ENCODE peak calls at places on chromosomes 6 and 20, in six cellular contexts. One of them, this sample, is unnamed.

GRCh38 chr20:51586005-51586440 is 43.5 kb upstream of the NFATC2 start:
- DNase-seq in amniotic stem cell: peak; percentile 55
- DNase-seq in choroid plexus epithelial cell: peak; percentile 74
- DNase-seq in foreskin fibroblast: peak; percentile 81
- DNase-seq in GDM1: no peak
- DNase-seq in stimulated activated CD4-positive, alpha-beta T cell treated with anti-CD3 and anti-CD28 coated beads, TNF-alpha, amount 100 ng/mL, for 4 hours: no peak
- DNase-seq in this sample: no peak

GRCh38 chr6:110181131-110182027 is 1.2 kb downstream of the CDC40 start:
- DNase-seq in GDM1: peak; percentile 28
- DNase-seq in foreskin fibroblast: peak; percentile 6
- DNase-seq in choroid plexus epithelial cell: peak; percentile 16
- DNase-seq in stimulated activated CD4-positive, alpha-beta T cell treated with anti-CD3 and anti-CD28 coated beads, TNF-alpha, amount 100 ng/mL, for 4 hours: no peak
- DNase-seq in amniotic stem cell: no peak
- DNase-seq in this sample: no peak

GRCh38 chr6:30158475-30159025 is 2.5 kb downstream of the TRIM10 start:
- DNase-seq in choroid plexus epithelial cell: no peak
- DNase-seq in stimulated activated CD4-positive, alpha-beta T cell treated with anti-CD3 and anti-CD28 coated beads, TNF-alpha, amount 100 ng/mL, for 4 hours: no peak
- DNase-seq in amniotic stem cell: no peak
- DNase-seq in GDM1: no peak
- DNase-seq in foreskin fibroblast: no peak
- DNase-seq in this sample: no peak

GRCh38 chr6:74410630-74411029 is 714.6 kb downstream of the CD109 start:
- DNase-seq in stimulated activated CD4-positive, alpha-beta T cell treated with anti-CD3 and anti-CD28 coated beads, TNF-alpha, amount 100 ng/mL, for 4 hours: no peak
- DNase-seq in amniotic stem cell: no peak
- DNase-seq in choroid plexus epithelial cell: peak; percentile 24
- DNase-seq in foreskin fibroblast: no peak
- DNase-seq in GDM1: no peak
- DNase-seq in this sample: no peak

GRCh38 chr6:131998255-131998982 is 47.2 kb upstream of the CCN2 start:
- DNase-seq in stimulated activated CD4-positive, alpha-beta T cell treated with anti-CD3 and anti-CD28 coated beads, TNF-alpha, amount 100 ng/mL, for 4 hours: no peak
- DNase-seq in GDM1: no peak
- DNase-seq in choroid plexus epithelial cell: peak; percentile 48
- DNase-seq in amniotic stem cell: no peak
- DNase-seq in foreskin fibroblast: no peak
- DNase-seq in this sample: no peak

GRCh38 chr20:24992420-24993205 is at the start of gene APMAP:
- DNase-seq in choroid plexus epithelial cell: peak; percentile 92
- DNase-seq in GDM1: peak; percentile 88
- DNase-seq in stimulated activated CD4-positive, alpha-beta T cell treated with anti-CD3 and anti-CD28 coated beads, TNF-alpha, amount 100 ng/mL, for 4 hours: peak; percentile 94
- DNase-seq in amniotic stem cell: peak; percentile 90
- DNase-seq in foreskin fibroblast: peak; percentile 90
- DNase-seq in this sample: peak; percentile 95

GRCh38 chr6:166488701-166489100 is 97.8 kb downstream of the RAMACL start:
- DNase-seq in amniotic stem cell: no peak
- DNase-seq in GDM1: no peak
- DNase-seq in stimulated activated CD4-positive, alpha-beta T cell treated with anti-CD3 and anti-CD28 coated beads, TNF-alpha, amount 100 ng/mL, for 4 hours: no peak
- DNase-seq in foreskin fibroblast: no peak
- DNase-seq in choroid plexus epithelial cell: no peak
- DNase-seq in this sample: no peak

GRCh38 chr6:74091133-74091793 is 395.3 kb downstream of the CD109 start:
- DNase-seq in GDM1: no peak
- DNase-seq in amniotic stem cell: peak; percentile 41
- DNase-seq in stimulated activated CD4-positive, alpha-beta T cell treated with anti-CD3 and anti-CD28 coated beads, TNF-alpha, amount 100 ng/mL, for 4 hours: no peak
- DNase-seq in choroid plexus epithelial cell: peak; percentile 68
- DNase-seq in foreskin fibroblast: peak; percentile 25
- DNase-seq in this sample: no peak

GRCh38 chr20:3659492-3660261 is 3.5 kb downstream of the GFRA4 start:
- DNase-seq in foreskin fibroblast: no peak
- DNase-seq in stimulated activated CD4-positive, alpha-beta T cell treated with anti-CD3 and anti-CD28 coated beads, TNF-alpha, amount 100 ng/mL, for 4 hours: no peak
- DNase-seq in GDM1: no peak
- DNase-seq in choroid plexus epithelial cell: no peak
- DNase-seq in amniotic stem cell: no peak
- DNase-seq in this sample: peak; percentile 13

GRCh38 chr6:118893095-118893881 is 664 bp upstream of the ASF1A start:
- DNase-seq in amniotic stem cell: peak; percentile 50
- DNase-seq in stimulated activated CD4-positive, alpha-beta T cell treated with anti-CD3 and anti-CD28 coated beads, TNF-alpha, amount 100 ng/mL, for 4 hours: no peak
- DNase-seq in GDM1: peak; percentile 46
- DNase-seq in foreskin fibroblast: peak; percentile 42
- DNase-seq in choroid plexus epithelial cell: peak; percentile 78
- DNase-seq in this sample: no peak

GRCh38 chr20:43545837-43546578 is 12.8 kb upstream of the SGK2 start:
- DNase-seq in GDM1: no peak
- DNase-seq in choroid plexus epithelial cell: no peak
- DNase-seq in amniotic stem cell: no peak
- DNase-seq in foreskin fibroblast: no peak
- DNase-seq in stimulated activated CD4-positive, alpha-beta T cell treated with anti-CD3 and anti-CD28 coated beads, TNF-alpha, amount 100 ng/mL, for 4 hours: no peak
- DNase-seq in this sample: no peak

GRCh38 chr20:6067765-6068318 is 14.0 kb upstream of the LRRN4 start:
- DNase-seq in foreskin fibroblast: no peak
- DNase-seq in choroid plexus epithelial cell: no peak
- DNase-seq in stimulated activated CD4-positive, alpha-beta T cell treated with anti-CD3 and anti-CD28 coated beads, TNF-alpha, amount 100 ng/mL, for 4 hours: no peak
- DNase-seq in amniotic stem cell: no peak
- DNase-seq in GDM1: no peak
- DNase-seq in this sample: no peak

GRCh38 chr6:6788394-6789020 is 200.0 kb downstream of the LY86 start:
- DNase-seq in amniotic stem cell: no peak
- DNase-seq in foreskin fibroblast: no peak
- DNase-seq in stimulated activated CD4-positive, alpha-beta T cell treated with anti-CD3 and anti-CD28 coated beads, TNF-alpha, amount 100 ng/mL, for 4 hours: no peak
- DNase-seq in choroid plexus epithelial cell: peak; percentile 54
- DNase-seq in GDM1: peak; percentile 6
- DNase-seq in this sample: no peak

GRCh38 chr6:34056301-34056700 is 89.6 kb downstream of the GRM4 start:
- DNase-seq in GDM1: no peak
- DNase-seq in foreskin fibroblast: peak; percentile 66
- DNase-seq in choroid plexus epithelial cell: peak; percentile 80
- DNase-seq in amniotic stem cell: no peak
- DNase-seq in stimulated activated CD4-positive, alpha-beta T cell treated with anti-CD3 and anti-CD28 coated beads, TNF-alpha, amount 100 ng/mL, for 4 hours: no peak
- DNase-seq in this sample: no peak

GRCh38 chr6:140160909-140161308 is 786.5 kb upstream of the CITED2 start:
- DNase-seq in foreskin fibroblast: no peak
- DNase-seq in GDM1: no peak
- DNase-seq in choroid plexus epithelial cell: no peak
- DNase-seq in amniotic stem cell: no peak
- DNase-seq in stimulated activated CD4-positive, alpha-beta T cell treated with anti-CD3 and anti-CD28 coated beads, TNF-alpha, amount 100 ng/mL, for 4 hours: no peak
- DNase-seq in this sample: no peak

GRCh38 chr6:161575508-161576254 is 301.8 kb upstream of the AGPAT4 start:
- DNase-seq in amniotic stem cell: no peak
- DNase-seq in choroid plexus epithelial cell: no peak
- DNase-seq in foreskin fibroblast: no peak
- DNase-seq in stimulated activated CD4-positive, alpha-beta T cell treated with anti-CD3 and anti-CD28 coated beads, TNF-alpha, amount 100 ng/mL, for 4 hours: no peak
- DNase-seq in GDM1: no peak
- DNase-seq in this sample: no peak

GRCh38 chr6:10837009-10837691 is 1.2 kb downstream of the MAK start:
- DNase-seq in stimulated activated CD4-positive, alpha-beta T cell treated with anti-CD3 and anti-CD28 coated beads, TNF-alpha, amount 100 ng/mL, for 4 hours: no peak
- DNase-seq in GDM1: no peak
- DNase-seq in choroid plexus epithelial cell: peak; percentile 6
- DNase-seq in amniotic stem cell: no peak
- DNase-seq in foreskin fibroblast: peak; percentile 9
- DNase-seq in this sample: peak; percentile 7

GRCh38 chr6:153130515-153131036 is 506 bp downstream of the RGS17 start:
- DNase-seq in stimulated activated CD4-positive, alpha-beta T cell treated with anti-CD3 and anti-CD28 coated beads, TNF-alpha, amount 100 ng/mL, for 4 hours: no peak
- DNase-seq in choroid plexus epithelial cell: no peak
- DNase-seq in amniotic stem cell: no peak
- DNase-seq in GDM1: no peak
- DNase-seq in foreskin fibroblast: no peak
- DNase-seq in this sample: no peak

GRCh38 chr6:33061987-33062386 is 11.5 kb downstream of the HLA-DPA1 start:
- DNase-seq in stimulated activated CD4-positive, alpha-beta T cell treated with anti-CD3 and anti-CD28 coated beads, TNF-alpha, amount 100 ng/mL, for 4 hours: no peak
- DNase-seq in choroid plexus epithelial cell: peak; percentile 9
- DNase-seq in GDM1: no peak
- DNase-seq in foreskin fibroblast: no peak
- DNase-seq in amniotic stem cell: no peak
- DNase-seq in this sample: no peak

GRCh38 chr20:56760610-56761009 is 131.5 kb downstream of the TFAP2C start:
- DNase-seq in amniotic stem cell: no peak
- DNase-seq in foreskin fibroblast: no peak
- DNase-seq in GDM1: no peak
- DNase-seq in stimulated activated CD4-positive, alpha-beta T cell treated with anti-CD3 and anti-CD28 coated beads, TNF-alpha, amount 100 ng/mL, for 4 hours: no peak
- DNase-seq in choroid plexus epithelial cell: no peak
- DNase-seq in this sample: no peak

GRCh38 chr6:4732691-4733315 is 43.4 kb upstream of the CDYL start:
- DNase-seq in choroid plexus epithelial cell: peak; percentile 88
- DNase-seq in stimulated activated CD4-positive, alpha-beta T cell treated with anti-CD3 and anti-CD28 coated beads, TNF-alpha, amount 100 ng/mL, for 4 hours: no peak
- DNase-seq in amniotic stem cell: peak; percentile 84
- DNase-seq in foreskin fibroblast: peak; percentile 85
- DNase-seq in GDM1: no peak
- DNase-seq in this sample: no peak

GRCh38 chr6:127520061-127520460 is 926 bp upstream of the MTCL3 start:
- DNase-seq in GDM1: no peak
- DNase-seq in stimulated activated CD4-positive, alpha-beta T cell treated with anti-CD3 and anti-CD28 coated beads, TNF-alpha, amount 100 ng/mL, for 4 hours: no peak
- DNase-seq in choroid plexus epithelial cell: peak; percentile 35
- DNase-seq in foreskin fibroblast: no peak
- DNase-seq in amniotic stem cell: no peak
- DNase-seq in this sample: peak; percentile 8

GRCh38 chr6:25971187-25971811 is 8.7 kb downstream of the TRIM38 start:
- DNase-seq in stimulated activated CD4-positive, alpha-beta T cell treated with anti-CD3 and anti-CD28 coated beads, TNF-alpha, amount 100 ng/mL, for 4 hours: no peak
- DNase-seq in GDM1: no peak
- DNase-seq in foreskin fibroblast: peak; percentile 95
- DNase-seq in amniotic stem cell: peak; percentile 17
- DNase-seq in choroid plexus epithelial cell: peak; percentile 93
- DNase-seq in this sample: no peak

GRCh38 chr20:24045621-24046020 is 57.0 kb upstream of the GGTLC1 start:
- DNase-seq in foreskin fibroblast: no peak
- DNase-seq in amniotic stem cell: no peak
- DNase-seq in GDM1: no peak
- DNase-seq in choroid plexus epithelial cell: peak; percentile 19
- DNase-seq in stimulated activated CD4-positive, alpha-beta T cell treated with anti-CD3 and anti-CD28 coated beads, TNF-alpha, amount 100 ng/mL, for 4 hours: no peak
- DNase-seq in this sample: peak; percentile 30

GRCh38 chr6:11236351-11236750 is 3.9 kb upstream of the NEDD9 start:
- DNase-seq in foreskin fibroblast: peak; percentile 42
- DNase-seq in amniotic stem cell: no peak
- DNase-seq in choroid plexus epithelial cell: peak; percentile 53
- DNase-seq in GDM1: no peak
- DNase-seq in stimulated activated CD4-positive, alpha-beta T cell treated with anti-CD3 and anti-CD28 coated beads, TNF-alpha, amount 100 ng/mL, for 4 hours: no peak
- DNase-seq in this sample: no peak

GRCh38 chr20:63624486-63624885 is 2.4 kb downstream of the GMEB2 start:
- DNase-seq in GDM1: no peak
- DNase-seq in stimulated activated CD4-positive, alpha-beta T cell treated with anti-CD3 and anti-CD28 coated beads, TNF-alpha, amount 100 ng/mL, for 4 hours: no peak
- DNase-seq in amniotic stem cell: no peak
- DNase-seq in foreskin fibroblast: peak; percentile 34
- DNase-seq in choroid plexus epithelial cell: peak; percentile 86
- DNase-seq in this sample: no peak

GRCh38 chr6:42984924-42985475 is 630 bp downstream of the PPP2R5D start:
- DNase-seq in foreskin fibroblast: no peak
- DNase-seq in amniotic stem cell: no peak
- DNase-seq in stimulated activated CD4-positive, alpha-beta T cell treated with anti-CD3 and anti-CD28 coated beads, TNF-alpha, amount 100 ng/mL, for 4 hours: no peak
- DNase-seq in GDM1: no peak
- DNase-seq in choroid plexus epithelial cell: peak; percentile 29
- DNase-seq in this sample: no peak

GRCh38 chr6:131199568-131200272 is 64.5 kb downstream of the AKAP7 start:
- DNase-seq in GDM1: peak; percentile 90
- DNase-seq in choroid plexus epithelial cell: peak; percentile 92
- DNase-seq in stimulated activated CD4-positive, alpha-beta T cell treated with anti-CD3 and anti-CD28 coated beads, TNF-alpha, amount 100 ng/mL, for 4 hours: peak; percentile 56
- DNase-seq in foreskin fibroblast: peak; percentile 47
- DNase-seq in amniotic stem cell: peak; percentile 20
- DNase-seq in this sample: peak; percentile 92

GRCh38 chr20:57688864-57689263 is 21.0 kb downstream of the PMEPA1 start:
- DNase-seq in choroid plexus epithelial cell: no peak
- DNase-seq in stimulated activated CD4-positive, alpha-beta T cell treated with anti-CD3 and anti-CD28 coated beads, TNF-alpha, amount 100 ng/mL, for 4 hours: no peak
- DNase-seq in amniotic stem cell: no peak
- DNase-seq in foreskin fibroblast: no peak
- DNase-seq in GDM1: no peak
- DNase-seq in this sample: no peak

GRCh38 chr6:72132851-72133250 is 246.5 kb downstream of the RIMS1 start:
- DNase-seq in foreskin fibroblast: no peak
- DNase-seq in amniotic stem cell: no peak
- DNase-seq in GDM1: no peak
- DNase-seq in stimulated activated CD4-positive, alpha-beta T cell treated with anti-CD3 and anti-CD28 coated beads, TNF-alpha, amount 100 ng/mL, for 4 hours: no peak
- DNase-seq in choroid plexus epithelial cell: no peak
- DNase-seq in this sample: no peak

This sample was measured in naive thymus-derived CD4-positive, alpha-beta T cell.